ENCODE peak calls at places on chromosomes 5 and 9, in four cellular contexts. D is nephron progenitor cell, X is AG20443, S is kidney tubule cell. Y is an unnamed sample.

GRCh38 chr5:148976569-148977321 is 86.1 kb downstream of the SH3TC2 start:
- DNase-seq in S (peak), D (no peak), X (peak), Y (peak)

GRCh38 chr5:132363431-132364112 is 5.9 kb upstream of the SLC22A5 start:
- DNase-seq in D (no peak), S (peak), X (peak), Y (peak)

GRCh38 chr9:98374385-98375051 is 119.1 kb upstream of the TBC1D2 start:
- DNase-seq in X (peak), D (no peak), S (peak), Y (peak)

GRCh38 chr5:137619191-137619870 is 116.6 kb downstream of the KLHL3 start:
- DNase-seq in D (no peak), S (peak), X (peak), Y (peak)

GRCh38 chr9:124693403-124693802 is 77.7 kb downstream of the NR6A1 start:
- DNase-seq in D (no peak), S (no peak), X (no peak), Y (no peak)

GRCh38 chr5:52994266-52994665 is 5.1 kb downstream of the ITGA2 start:
- DNase-seq in D (no peak), S (peak), X (peak), Y (peak)

GRCh38 chr9:129407905-129408452 is 212.9 kb downstream of the C9orf50 start:
- DNase-seq in D (no peak), S (no peak), X (no peak), Y (no peak)

GRCh38 chr5:68382640-68383039 is 167.1 kb downstream of the PIK3R1 start:
- DNase-seq in S (peak), D (no peak), X (no peak), Y (peak)

GRCh38 chr9:73219985-73220626 is 68.4 kb downstream of the ANXA1 start:
- DNase-seq in D (no peak), S (peak), X (peak), Y (peak)

GRCh38 chr9:122567901-122568300 is 15.0 kb downstream of the OR1N2 start:
- DNase-seq in D (no peak), X (no peak), S (no peak), Y (no peak)

GRCh38 chr5:41796061-41796460 is 74.2 kb downstream of the OXCT1 start:
- DNase-seq in D (no peak), S (peak), X (no peak), Y (peak)

GRCh38 chr9:136363106-136363605 is 388 bp downstream of the DNLZ start:
- DNase-seq in D (peak), S (peak), X (peak), Y (peak)

GRCh38 chr9:70352802-70353201 is 61.7 kb downstream of the KLF9 start:
- DNase-seq in S (no peak), X (peak), D (no peak), Y (peak)

GRCh38 chr9:90921104-90921503 is 119.5 kb downstream of the SYK start:
- DNase-seq in D (no peak), X (no peak), S (no peak), Y (no peak)

GRCh38 chr5:135846311-135846710 is 11.8 kb downstream of the SLC25A48 start:
- DNase-seq in D (no peak), X (no peak), S (no peak), Y (no peak)

GRCh38 chr9:111831371-111832108 is 36.8 kb upstream of the SHOC1 start:
- DNase-seq in S (no peak), X (no peak), D (no peak), Y (no peak)

GRCh38 chr9:113675475-113675941 is 200.6 kb upstream of the ZNF618 start:
- DNase-seq in D (no peak), X (peak), S (peak), Y (peak)

GRCh38 chr5:144205141-144205551 is 34.5 kb downstream of the KCTD16 start:
- DNase-seq in D (peak), X (peak), S (peak), Y (peak)

GRCh38 chr9:14256588-14256987 is 57.4 kb downstream of the NFIB start:
- DNase-seq in D (no peak), X (no peak), S (no peak), Y (peak)

GRCh38 chr9:111873901-111874300 is 22.7 kb upstream of the UGCG start:
- DNase-seq in X (peak), D (no peak), S (no peak), Y (no peak)

Y was measured in fibroblast of mammary gland.